ENCODE peak calls at places on chromosomes 2 and 18, in eight cellular contexts. One of them, this sample, is unnamed.

GRCh38 chr2:212539145-212539880 is 711 bp upstream of the ERBB4 start:
- DNase-seq in activated T-helper 1 cell treated with anti-CD3 and anti-CD28 coated beads, Interleukin-12 subunit alpha, Interleukin-12 subunit beta, Interleukin-2, Interleukin-4 antibody, amounts not matched to agents 30 ng/mL and 10 ng/mL and 1 ng/mL, durations not matched to agents 14 hours and 24 hours and 36 hours: no peak
- DNase-seq in GM10248: peak
- DNase-seq in T follicular helper cell: no peak
- DNase-seq in activated effector memory CD4-positive, alpha-beta T cell treated with Interleukin-2 at 50 U/mL for 16 hours: no peak
- DNase-seq in bronchial epithelial cell: peak
- DNase-seq in activated naive CD4-positive, alpha-beta T cell: no peak
- DNase-seq in ovary: peak
- DNase-seq in this sample: no peak

GRCh38 chr2:216695401-216695821 is at the start of gene IGFBP5:
- DNase-seq in activated T-helper 1 cell treated with anti-CD3 and anti-CD28 coated beads, Interleukin-12 subunit alpha, Interleukin-12 subunit beta, Interleukin-2, Interleukin-4 antibody, amounts not matched to agents 30 ng/mL and 10 ng/mL and 1 ng/mL, durations not matched to agents 14 hours and 24 hours and 36 hours: no peak
- DNase-seq in GM10248: no peak
- DNase-seq in T follicular helper cell: no peak
- DNase-seq in activated effector memory CD4-positive, alpha-beta T cell treated with Interleukin-2 at 50 U/mL for 16 hours: no peak
- DNase-seq in bronchial epithelial cell: peak
- DNase-seq in activated naive CD4-positive, alpha-beta T cell: no peak
- DNase-seq in ovary: peak
- DNase-seq in this sample: no peak

GRCh38 chr2:223956267-223956666 is 996 bp upstream of the MRPL44 start:
- DNase-seq in activated T-helper 1 cell treated with anti-CD3 and anti-CD28 coated beads, Interleukin-12 subunit alpha, Interleukin-12 subunit beta, Interleukin-2, Interleukin-4 antibody, amounts not matched to agents 30 ng/mL and 10 ng/mL and 1 ng/mL, durations not matched to agents 14 hours and 24 hours and 36 hours: no peak
- DNase-seq in GM10248: no peak
- DNase-seq in T follicular helper cell: no peak
- DNase-seq in activated effector memory CD4-positive, alpha-beta T cell treated with Interleukin-2 at 50 U/mL for 16 hours: no peak
- DNase-seq in bronchial epithelial cell: peak
- DNase-seq in activated naive CD4-positive, alpha-beta T cell: no peak
- DNase-seq in ovary: no peak
- DNase-seq in this sample: no peak

GRCh38 chr18:48799724-48800315 is 150.9 kb downstream of the SMAD7 start:
- DNase-seq in activated T-helper 1 cell treated with anti-CD3 and anti-CD28 coated beads, Interleukin-12 subunit alpha, Interleukin-12 subunit beta, Interleukin-2, Interleukin-4 antibody, amounts not matched to agents 30 ng/mL and 10 ng/mL and 1 ng/mL, durations not matched to agents 14 hours and 24 hours and 36 hours: no peak
- DNase-seq in GM10248: no peak
- DNase-seq in T follicular helper cell: no peak
- DNase-seq in activated effector memory CD4-positive, alpha-beta T cell treated with Interleukin-2 at 50 U/mL for 16 hours: no peak
- DNase-seq in bronchial epithelial cell: no peak
- DNase-seq in activated naive CD4-positive, alpha-beta T cell: no peak
- DNase-seq in ovary: no peak
- DNase-seq in this sample: no peak

GRCh38 chr2:186299610-186300009 is 186.4 kb upstream of the ZC3H15 start:
- DNase-seq in activated T-helper 1 cell treated with anti-CD3 and anti-CD28 coated beads, Interleukin-12 subunit alpha, Interleukin-12 subunit beta, Interleukin-2, Interleukin-4 antibody, amounts not matched to agents 30 ng/mL and 10 ng/mL and 1 ng/mL, durations not matched to agents 14 hours and 24 hours and 36 hours: no peak
- DNase-seq in GM10248: no peak
- DNase-seq in T follicular helper cell: no peak
- DNase-seq in activated effector memory CD4-positive, alpha-beta T cell treated with Interleukin-2 at 50 U/mL for 16 hours: no peak
- DNase-seq in bronchial epithelial cell: no peak
- DNase-seq in activated naive CD4-positive, alpha-beta T cell: no peak
- DNase-seq in ovary: no peak
- DNase-seq in this sample: no peak

GRCh38 chr18:23324861-23325260 is 128.2 kb upstream of the RIOK3 start:
- DNase-seq in activated T-helper 1 cell treated with anti-CD3 and anti-CD28 coated beads, Interleukin-12 subunit alpha, Interleukin-12 subunit beta, Interleukin-2, Interleukin-4 antibody, amounts not matched to agents 30 ng/mL and 10 ng/mL and 1 ng/mL, durations not matched to agents 14 hours and 24 hours and 36 hours: no peak
- DNase-seq in GM10248: no peak
- DNase-seq in T follicular helper cell: no peak
- DNase-seq in activated effector memory CD4-positive, alpha-beta T cell treated with Interleukin-2 at 50 U/mL for 16 hours: no peak
- DNase-seq in bronchial epithelial cell: no peak
- DNase-seq in activated naive CD4-positive, alpha-beta T cell: no peak
- DNase-seq in ovary: no peak
- DNase-seq in this sample: no peak

GRCh38 chr2:127506502-127506901 is 19.8 kb downstream of the IWS1 start:
- DNase-seq in activated T-helper 1 cell treated with anti-CD3 and anti-CD28 coated beads, Interleukin-12 subunit alpha, Interleukin-12 subunit beta, Interleukin-2, Interleukin-4 antibody, amounts not matched to agents 30 ng/mL and 10 ng/mL and 1 ng/mL, durations not matched to agents 14 hours and 24 hours and 36 hours: no peak
- DNase-seq in GM10248: no peak
- DNase-seq in T follicular helper cell: no peak
- DNase-seq in activated effector memory CD4-positive, alpha-beta T cell treated with Interleukin-2 at 50 U/mL for 16 hours: no peak
- DNase-seq in bronchial epithelial cell: no peak
- DNase-seq in activated naive CD4-positive, alpha-beta T cell: no peak
- DNase-seq in ovary: no peak
- DNase-seq in this sample: no peak

GRCh38 chr2:171330155-171330956 is 103.4 kb downstream of the METTL8 start:
- DNase-seq in activated T-helper 1 cell treated with anti-CD3 and anti-CD28 coated beads, Interleukin-12 subunit alpha, Interleukin-12 subunit beta, Interleukin-2, Interleukin-4 antibody, amounts not matched to agents 30 ng/mL and 10 ng/mL and 1 ng/mL, durations not matched to agents 14 hours and 24 hours and 36 hours: no peak
- DNase-seq in GM10248: no peak
- DNase-seq in T follicular helper cell: no peak
- DNase-seq in activated effector memory CD4-positive, alpha-beta T cell treated with Interleukin-2 at 50 U/mL for 16 hours: no peak
- DNase-seq in bronchial epithelial cell: no peak
- DNase-seq in activated naive CD4-positive, alpha-beta T cell: no peak
- DNase-seq in ovary: no peak
- DNase-seq in this sample: no peak

GRCh38 chr2:54386993-54387590 is 69.0 kb upstream of the SPTBN1 start:
- DNase-seq in activated T-helper 1 cell treated with anti-CD3 and anti-CD28 coated beads, Interleukin-12 subunit alpha, Interleukin-12 subunit beta, Interleukin-2, Interleukin-4 antibody, amounts not matched to agents 30 ng/mL and 10 ng/mL and 1 ng/mL, durations not matched to agents 14 hours and 24 hours and 36 hours: no peak
- DNase-seq in GM10248: no peak
- DNase-seq in T follicular helper cell: no peak
- DNase-seq in activated effector memory CD4-positive, alpha-beta T cell treated with Interleukin-2 at 50 U/mL for 16 hours: no peak
- DNase-seq in bronchial epithelial cell: no peak
- DNase-seq in activated naive CD4-positive, alpha-beta T cell: no peak
- DNase-seq in ovary: peak
- DNase-seq in this sample: no peak

GRCh38 chr2:50885948-50886347 is 146.0 kb downstream of the NRXN1 start:
- DNase-seq in activated T-helper 1 cell treated with anti-CD3 and anti-CD28 coated beads, Interleukin-12 subunit alpha, Interleukin-12 subunit beta, Interleukin-2, Interleukin-4 antibody, amounts not matched to agents 30 ng/mL and 10 ng/mL and 1 ng/mL, durations not matched to agents 14 hours and 24 hours and 36 hours: no peak
- DNase-seq in GM10248: no peak
- DNase-seq in T follicular helper cell: no peak
- DNase-seq in activated effector memory CD4-positive, alpha-beta T cell treated with Interleukin-2 at 50 U/mL for 16 hours: no peak
- DNase-seq in bronchial epithelial cell: no peak
- DNase-seq in activated naive CD4-positive, alpha-beta T cell: no peak
- DNase-seq in ovary: no peak
- DNase-seq in this sample: no peak

This sample was measured in CD8-positive, alpha-beta memory T cell.